ENCODE peak calls at places on chromosomes 1 and 21, in five cellular contexts. One of them, this sample, is unnamed.

GRCh38 chr1:161044535-161044907 is 1.3 kb downstream of the USF1 start:
- DNase-seq in H9: no peak
- DNase-seq in H1: no peak
- DNase-seq in neuronal stem cell: no peak
- DNase-seq in mesenchymal stem cell: no peak
- DNase-seq in this sample: no peak

GRCh38 chr1:181189691-181190361 is 101.3 kb downstream of the IER5 start:
- DNase-seq in mesenchymal stem cell: peak
- DNase-seq in H1: peak
- DNase-seq in H9: peak
- DNase-seq in neuronal stem cell: peak
- DNase-seq in this sample: peak

GRCh38 chr1:65425697-65426096 is 5.2 kb downstream of the LEPR start:
- DNase-seq in H1: no peak
- DNase-seq in neuronal stem cell: no peak
- DNase-seq in mesenchymal stem cell: peak
- DNase-seq in H9: peak
- DNase-seq in this sample: peak

GRCh38 chr1:52623812-52624211 is 9.2 kb upstream of the SHISAL2A start:
- DNase-seq in neuronal stem cell: no peak
- DNase-seq in H9: no peak
- DNase-seq in mesenchymal stem cell: no peak
- DNase-seq in H1: no peak
- DNase-seq in this sample: no peak

GRCh38 chr1:62234709-62235108 is 40.1 kb downstream of the L1TD1 start:
- DNase-seq in mesenchymal stem cell: no peak
- DNase-seq in H9: no peak
- DNase-seq in H1: no peak
- DNase-seq in neuronal stem cell: no peak
- DNase-seq in this sample: no peak

GRCh38 chr1:46549697-46550681 is 1.5 kb downstream of the KNCN start:
- DNase-seq in mesenchymal stem cell: peak
- DNase-seq in neuronal stem cell: peak
- DNase-seq in H9: peak
- DNase-seq in H1: no peak
- DNase-seq in this sample: peak

GRCh38 chr1:151864411-151864810 is 10.9 kb upstream of the THEM5 start:
- DNase-seq in neuronal stem cell: no peak
- DNase-seq in H9: no peak
- DNase-seq in mesenchymal stem cell: no peak
- DNase-seq in H1: no peak
- DNase-seq in this sample: no peak

GRCh38 chr1:41799723-41800122 is 119.0 kb downstream of the HIVEP3 start:
- DNase-seq in neuronal stem cell: no peak
- DNase-seq in H9: no peak
- DNase-seq in H1: no peak
- DNase-seq in mesenchymal stem cell: no peak
- DNase-seq in this sample: no peak

GRCh38 chr1:72117621-72118020 is 164.7 kb downstream of the NEGR1 start:
- DNase-seq in mesenchymal stem cell: no peak
- DNase-seq in H1: no peak
- DNase-seq in neuronal stem cell: no peak
- DNase-seq in H9: no peak
- DNase-seq in this sample: no peak

GRCh38 chr1:218425647-218426342 is 80.7 kb downstream of the TGFB2 start:
- DNase-seq in H9: no peak
- DNase-seq in H1: no peak
- DNase-seq in neuronal stem cell: no peak
- DNase-seq in mesenchymal stem cell: peak
- DNase-seq in this sample: no peak

GRCh38 chr1:157390646-157391045 is 161.7 kb downstream of the FCRL5 start:
- DNase-seq in neuronal stem cell: no peak
- DNase-seq in H9: no peak
- DNase-seq in mesenchymal stem cell: peak
- DNase-seq in H1: no peak
- DNase-seq in this sample: peak

GRCh38 chr1:189775343-189775742 is 702.3 kb downstream of the BRINP3 start:
- DNase-seq in H9: no peak
- DNase-seq in mesenchymal stem cell: no peak
- DNase-seq in neuronal stem cell: no peak
- DNase-seq in H1: no peak
- DNase-seq in this sample: peak

GRCh38 chr21:22468893-22469292 is 1470.7 kb downstream of the NCAM2 start:
- DNase-seq in H1: no peak
- DNase-seq in H9: no peak
- DNase-seq in mesenchymal stem cell: no peak
- DNase-seq in neuronal stem cell: no peak
- DNase-seq in this sample: no peak

GRCh38 chr1:36178479-36179219 is 22.7 kb downstream of the MAP7D1 start:
- DNase-seq in H9: peak
- DNase-seq in neuronal stem cell: no peak
- DNase-seq in H1: peak
- DNase-seq in mesenchymal stem cell: no peak
- DNase-seq in this sample: peak

GRCh38 chr21:45078877-45079281 is 4.5 kb downstream of the ADARB1 start:
- DNase-seq in mesenchymal stem cell: peak
- DNase-seq in neuronal stem cell: no peak
- DNase-seq in H9: no peak
- DNase-seq in H1: no peak
- DNase-seq in this sample: no peak

DNA sequence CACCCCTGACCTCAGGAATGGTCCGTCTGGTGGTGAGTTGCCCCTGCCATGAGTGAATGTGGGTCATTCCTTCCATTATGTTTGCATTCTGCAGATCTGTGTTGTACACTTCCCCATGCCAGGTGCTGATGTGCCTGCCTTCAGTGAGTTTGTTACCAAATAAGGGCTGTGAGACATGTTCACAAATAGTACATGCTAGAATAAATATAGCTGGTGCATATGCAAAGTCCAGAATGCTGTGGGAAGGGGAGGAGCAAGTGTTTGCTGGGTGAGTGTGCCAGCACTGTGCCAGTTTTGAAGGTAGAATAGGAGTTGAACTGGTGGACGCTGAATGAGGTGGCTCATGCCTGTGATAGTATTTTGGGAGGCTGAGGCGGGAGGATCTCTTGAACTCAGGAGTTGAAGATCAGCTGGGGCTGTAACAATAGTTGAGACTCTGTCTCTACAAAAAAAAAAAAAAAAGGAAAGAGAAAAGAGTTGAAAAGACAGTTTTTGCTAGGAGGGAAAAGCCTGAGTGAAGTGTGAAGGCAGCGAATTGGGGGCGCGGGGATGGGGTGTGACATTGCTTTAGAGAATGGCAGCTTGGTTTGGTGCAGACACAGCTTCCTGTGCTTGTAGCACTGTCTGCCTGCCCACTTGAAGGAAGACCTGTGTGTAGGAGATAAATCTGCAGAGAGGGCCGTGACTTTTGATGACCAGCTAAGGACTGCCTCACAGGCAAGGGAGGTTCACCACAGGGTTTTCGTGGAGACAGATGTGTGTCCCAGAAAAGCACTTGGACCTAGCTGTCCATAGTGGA is 61.1 kb downstream of the LGR6 start:
- DNase-seq in mesenchymal stem cell: peak
- DNase-seq in neuronal stem cell: no peak
- DNase-seq in H9: peak
- DNase-seq in H1: no peak
- DNase-seq in this sample: no peak
- H3K23ac ChIP-seq in mesenchymal stem cell: no peak
- H3K23ac ChIP-seq in neuronal stem cell: no peak
- H3K23ac ChIP-seq in H9: no peak
- H3K23ac ChIP-seq in H1: no peak
- H3K23ac ChIP-seq in this sample: no peak

GRCh38 chr1:170698301-170698700 is 34.4 kb downstream of the PRRX1 start:
- DNase-seq in mesenchymal stem cell: no peak
- DNase-seq in neuronal stem cell: no peak
- DNase-seq in H1: no peak
- DNase-seq in H9: no peak
- DNase-seq in this sample: no peak
- H4K91ac ChIP-seq in mesenchymal stem cell: no peak
- H4K91ac ChIP-seq in neuronal stem cell: no peak
- H4K91ac ChIP-seq in H1: no peak
- H4K91ac ChIP-seq in H9: no peak
- H4K91ac ChIP-seq in this sample: no peak

DNA sequence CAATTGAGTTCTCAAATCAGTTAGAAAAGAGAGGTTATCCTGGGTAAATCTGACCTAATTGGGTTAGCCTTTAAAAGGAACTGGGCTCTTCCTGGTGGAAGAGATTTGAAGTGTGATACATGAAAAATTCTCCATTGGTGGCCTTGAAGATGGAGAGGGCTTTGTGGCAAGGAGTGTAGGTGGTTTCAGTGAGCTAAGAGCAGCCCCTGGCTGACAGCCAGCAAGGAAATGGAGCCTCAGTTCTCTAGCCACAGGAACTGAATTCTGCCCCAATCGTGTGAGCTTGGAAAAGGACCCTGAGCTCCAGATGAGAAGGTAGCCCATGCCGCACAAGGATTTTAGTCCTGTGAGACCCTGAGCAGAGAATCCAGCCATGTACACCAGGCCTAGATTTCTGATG is 12.7 kb upstream of the HYI start:
- DNase-seq in H1: no peak
- DNase-seq in mesenchymal stem cell: no peak
- DNase-seq in H9: no peak
- DNase-seq in neuronal stem cell: no peak
- DNase-seq in this sample: no peak
- H2BK12ac ChIP-seq in H1: no peak
- H2BK12ac ChIP-seq in mesenchymal stem cell: no peak
- H2BK12ac ChIP-seq in H9: no peak
- H2BK12ac ChIP-seq in neuronal stem cell: no peak
- H2BK12ac ChIP-seq in this sample: no peak

DNA sequence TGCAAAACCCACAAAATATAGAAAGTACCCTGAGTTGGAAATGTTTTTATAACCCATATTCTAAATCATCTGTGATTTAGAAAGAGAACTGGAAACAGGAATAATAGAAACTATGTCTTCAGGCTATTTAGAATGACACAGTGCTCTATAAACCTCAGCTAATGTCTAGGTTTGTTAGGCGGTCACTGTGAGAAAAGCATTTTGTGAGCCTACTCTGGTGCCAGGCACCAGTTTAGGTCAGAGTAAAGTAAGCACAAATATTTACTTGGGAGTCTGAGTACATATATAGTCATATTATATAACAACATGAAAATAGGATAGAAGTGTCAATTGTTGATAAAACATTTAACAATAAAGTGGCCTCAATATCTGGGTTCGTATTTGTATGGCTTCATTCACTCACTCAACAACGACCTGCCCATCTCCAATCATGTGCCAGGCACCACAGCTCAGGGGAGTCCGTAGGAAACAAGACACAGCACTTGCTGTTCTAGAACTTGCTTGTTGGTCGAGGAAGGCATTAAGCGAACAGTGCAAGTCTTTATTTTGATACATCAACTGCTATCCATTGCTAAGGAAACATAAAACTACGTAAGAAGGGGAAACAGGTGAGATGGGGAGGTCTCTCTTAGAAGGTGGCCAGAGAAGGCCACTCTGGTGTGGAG is 37.2 kb downstream of the GNB1 start:
- DNase-seq in mesenchymal stem cell: no peak
- DNase-seq in H9: no peak
- DNase-seq in neuronal stem cell: no peak
- DNase-seq in H1: no peak
- DNase-seq in this sample: no peak
- H3K23ac ChIP-seq in mesenchymal stem cell: peak
- H3K23ac ChIP-seq in H9: no peak
- H3K23ac ChIP-seq in neuronal stem cell: no peak
- H3K23ac ChIP-seq in H1: no peak
- H3K23ac ChIP-seq in this sample: no peak

GRCh38 chr1:223713546-223714420 is 1.4 kb downstream of the CAPN2 start:
- DNase-seq in H9: no peak
- DNase-seq in H1: no peak
- DNase-seq in neuronal stem cell: no peak
- DNase-seq in mesenchymal stem cell: no peak
- DNase-seq in this sample: peak

GRCh38 chr1:223716302-223716862 is 4.0 kb downstream of the CAPN2 start:
- DNase-seq in neuronal stem cell: no peak
- DNase-seq in H1: no peak
- DNase-seq in H9: no peak
- DNase-seq in mesenchymal stem cell: no peak
- DNase-seq in this sample: no peak

GRCh38 chr1:223715710-223716103 is 3.4 kb downstream of the CAPN2 start:
- DNase-seq in H9: no peak
- DNase-seq in H1: no peak
- DNase-seq in neuronal stem cell: no peak
- DNase-seq in mesenchymal stem cell: no peak
- DNase-seq in this sample: no peak

GRCh38 chr1:223714421-223714724 is 2.0 kb downstream of the CAPN2 start:
- DNase-seq in H1: no peak
- DNase-seq in mesenchymal stem cell: no peak
- DNase-seq in neuronal stem cell: no peak
- DNase-seq in H9: no peak
- DNase-seq in this sample: no peak

DNA sequence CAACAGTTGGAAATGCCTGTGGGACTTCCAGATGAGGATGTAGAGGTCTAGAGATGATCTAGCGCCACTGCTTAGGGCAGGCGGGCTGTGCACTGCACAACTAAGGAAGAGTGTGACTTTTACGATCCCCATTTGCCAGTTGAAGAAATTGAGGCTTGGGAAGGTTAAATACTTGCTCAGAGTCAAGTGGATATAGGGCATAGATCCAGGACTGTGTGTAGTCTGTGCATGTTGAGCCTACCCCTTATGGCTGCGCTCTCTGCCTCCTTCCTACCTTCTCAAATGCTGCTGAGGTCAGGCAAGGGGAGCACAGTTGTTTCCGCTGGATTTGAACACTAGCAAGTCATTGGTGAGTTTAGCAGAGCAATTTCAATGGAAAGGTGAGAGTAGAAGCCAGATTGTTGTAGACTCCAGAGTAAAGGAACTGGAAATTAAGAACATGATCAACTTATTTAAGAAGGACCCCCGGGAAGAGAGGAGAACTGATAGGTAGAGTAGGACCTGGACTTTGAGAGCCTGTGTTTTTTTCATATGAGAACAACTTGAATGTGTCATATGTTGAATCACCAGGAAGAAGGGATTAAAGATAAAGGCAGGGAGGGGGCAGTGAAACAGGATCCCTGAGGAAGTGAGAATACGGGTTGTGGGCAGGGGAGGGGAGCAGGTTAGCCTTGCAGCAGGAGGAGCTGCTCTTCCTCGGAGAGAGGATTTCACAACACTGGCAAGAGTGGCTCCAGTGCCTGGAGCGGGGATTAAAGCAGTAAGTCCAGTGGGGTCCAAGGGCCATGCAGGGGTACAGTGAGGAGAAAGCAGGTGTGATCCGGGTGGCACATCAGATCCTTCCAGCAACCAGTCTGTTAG is 2.7 kb downstream of the CAPN2 start:
- DNase-seq in neuronal stem cell: no peak
- DNase-seq in mesenchymal stem cell: peak
- DNase-seq in H9: no peak
- DNase-seq in H1: no peak
- DNase-seq in this sample: peak
- H4K91ac ChIP-seq in neuronal stem cell: no peak
- H4K91ac ChIP-seq in mesenchymal stem cell: peak
- H4K91ac ChIP-seq in H9: no peak
- H4K91ac ChIP-seq in H1: peak
- H4K91ac ChIP-seq in this sample: peak

GRCh38 chr1:6033124-6033523 is 12.6 kb upstream of the KCNAB2 start:
- DNase-seq in H9: no peak
- DNase-seq in neuronal stem cell: no peak
- DNase-seq in H1: no peak
- DNase-seq in mesenchymal stem cell: no peak
- DNase-seq in this sample: no peak
- H2BK12ac ChIP-seq in H9: no peak
- H2BK12ac ChIP-seq in neuronal stem cell: no peak
- H2BK12ac ChIP-seq in H1: peak
- H2BK12ac ChIP-seq in mesenchymal stem cell: no peak
- H2BK12ac ChIP-seq in this sample: no peak

This sample was measured in trophoblast cell.